ENCODE peak calls at places on chromosomes 11 and 22, in ten cellular contexts. K is lower lobe of right lung, B is psoas muscle, L is PC-9, Y is mesenchymal stem cell, O is upper lobe of right lung, X is RWPE1, Q is neural progenitor cell, N is A549, M is tibial artery. W is an unnamed sample.

GRCh38 chr11:35641206-35641885 is 21.2 kb upstream of the TRIM44 start:
- DNase-seq in K (no peak), B (no peak), L (no peak), Y (no peak), O (no peak), X (no peak), Q (peak; percentile 71), N (no peak), M (no peak), W (no peak)

GRCh38 chr11:87316491-87316890 is 278.8 kb downstream of the TMEM135 start:
- DNase-seq in K (no peak), B (no peak), L (peak; percentile 20), Y (no peak), O (no peak), X (no peak), Q (no peak), N (no peak), M (no peak), W (no peak)

GRCh38 chr11:134071306-134071705 is 2.4 kb downstream of the JAM3 start:
- DNase-seq in K (no peak), B (no peak), L (no peak), Y (no peak), O (no peak), X (no peak), Q (no peak), N (no peak), M (no peak), W (no peak)

GRCh38 chr11:16346975-16347374 is 9.4 kb downstream of the SOX6 start:
- DNase-seq in K (no peak), B (no peak), L (no peak), Y (peak; percentile 42), O (no peak), X (no peak), Q (no peak), N (no peak), M (no peak), W (no peak)

GRCh38 chr22:45726081-45726480 is 54.4 kb downstream of the ATXN10 start:
- DNase-seq in K (no peak), B (no peak), L (no peak), Y (no peak), O (no peak), X (no peak), Q (no peak), N (no peak), M (no peak), W (no peak)

GRCh38 chr22:30553971-30554370 is 7.4 kb upstream of the SEC14L6 start:
- DNase-seq in K (no peak), B (no peak), L (no peak), Y (no peak), O (no peak), X (no peak), Q (no peak), N (no peak), M (no peak), W (no peak)

GRCh38 chr11:128695539-128696221 is 1.8 kb downstream of the FLI1 start:
- DNase-seq in K (peak; percentile 81), B (no peak), L (no peak), Y (peak; percentile 62), O (no peak), X (no peak), Q (no peak), N (no peak), M (peak; percentile 74), W (no peak)

GRCh38 chr11:125069008-125069407 is 5.9 kb downstream of the SLC37A2 start:
- DNase-seq in K (no peak), B (no peak), L (no peak), Y (no peak), O (no peak), X (no peak), Q (no peak), N (no peak), M (no peak), W (no peak)

GRCh38 chr22:31616315-31616980 is 45.6 kb downstream of the PISD start:
- DNase-seq in K (no peak), B (no peak), L (no peak), Y (no peak), O (peak; percentile 77), X (no peak), Q (no peak), N (no peak), M (no peak), W (no peak)

GRCh38 chr22:42404266-42404665 is 27.9 kb downstream of the NFAM1 start:
- DNase-seq in K (no peak), B (no peak), L (no peak), Y (no peak), O (no peak), X (no peak), Q (no peak), N (no peak), M (no peak), W (no peak)

GRCh38 chr11:70142171-70142875 is 60.8 kb upstream of the FADD start:
- DNase-seq in K (no peak), B (no peak), L (no peak), Y (no peak), O (no peak), X (peak; percentile 46), Q (peak; percentile 50), N (peak; percentile 30), M (no peak), W (no peak)

GRCh38 chr22:47631571-47632102 is 869.2 kb downstream of the TBC1D22A start:
- DNase-seq in K (no peak), B (no peak), L (peak; percentile 91), Y (no peak), O (peak; percentile 36), X (no peak), Q (no peak), N (no peak), M (no peak), W (no peak)
- H3K27ac ChIP-seq in K (no peak overlapping the region), B (no peak overlapping the region), L (peak overlapping the region; percentile 23), Y (no peak overlapping the region), O (no peak overlapping the region), X (no peak overlapping the region), Q (no peak overlapping the region), N (no peak overlapping the region), M (no peak overlapping the region), W (no peak overlapping the region)

DNA sequence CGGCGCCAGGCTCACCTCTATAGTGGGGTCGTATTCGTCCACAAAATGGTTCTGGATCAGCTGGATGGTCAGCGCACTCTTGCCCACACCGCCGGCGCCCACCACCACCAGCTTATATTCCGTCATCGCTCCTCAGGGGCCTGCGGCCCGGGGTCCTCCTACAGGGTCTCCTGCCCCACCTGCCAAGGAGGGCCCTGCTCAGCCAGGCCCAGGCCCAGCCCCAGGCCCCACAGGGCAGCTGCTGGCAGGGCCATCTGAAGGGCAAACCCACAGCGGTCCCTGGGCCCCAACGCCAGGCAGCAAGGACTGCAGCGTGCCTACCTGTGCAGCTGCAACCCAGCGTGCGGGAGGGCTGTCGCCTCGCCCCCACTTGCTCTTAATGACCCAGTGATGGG is 1.2 kb downstream of the HRAS start:
- DNase-seq in K (no peak), B (no peak), L (no peak), Y (no peak), O (no peak), X (no peak), Q (no peak), N (no peak), M (peak; percentile 68), W (no peak)
- H3K27ac ChIP-seq in K (peak overlapping the region; percentile 59), B (peak overlapping the region; percentile 90), L (no peak overlapping the region), Y (no peak overlapping the region), O (peak overlapping the region; percentile 82), X (peak overlapping the region; percentile 99), Q (no peak overlapping the region), N (peak overlapping the region; percentile 95), M (peak overlapping the region; percentile 78), W (peak overlapping the region; percentile 96)

DNA sequence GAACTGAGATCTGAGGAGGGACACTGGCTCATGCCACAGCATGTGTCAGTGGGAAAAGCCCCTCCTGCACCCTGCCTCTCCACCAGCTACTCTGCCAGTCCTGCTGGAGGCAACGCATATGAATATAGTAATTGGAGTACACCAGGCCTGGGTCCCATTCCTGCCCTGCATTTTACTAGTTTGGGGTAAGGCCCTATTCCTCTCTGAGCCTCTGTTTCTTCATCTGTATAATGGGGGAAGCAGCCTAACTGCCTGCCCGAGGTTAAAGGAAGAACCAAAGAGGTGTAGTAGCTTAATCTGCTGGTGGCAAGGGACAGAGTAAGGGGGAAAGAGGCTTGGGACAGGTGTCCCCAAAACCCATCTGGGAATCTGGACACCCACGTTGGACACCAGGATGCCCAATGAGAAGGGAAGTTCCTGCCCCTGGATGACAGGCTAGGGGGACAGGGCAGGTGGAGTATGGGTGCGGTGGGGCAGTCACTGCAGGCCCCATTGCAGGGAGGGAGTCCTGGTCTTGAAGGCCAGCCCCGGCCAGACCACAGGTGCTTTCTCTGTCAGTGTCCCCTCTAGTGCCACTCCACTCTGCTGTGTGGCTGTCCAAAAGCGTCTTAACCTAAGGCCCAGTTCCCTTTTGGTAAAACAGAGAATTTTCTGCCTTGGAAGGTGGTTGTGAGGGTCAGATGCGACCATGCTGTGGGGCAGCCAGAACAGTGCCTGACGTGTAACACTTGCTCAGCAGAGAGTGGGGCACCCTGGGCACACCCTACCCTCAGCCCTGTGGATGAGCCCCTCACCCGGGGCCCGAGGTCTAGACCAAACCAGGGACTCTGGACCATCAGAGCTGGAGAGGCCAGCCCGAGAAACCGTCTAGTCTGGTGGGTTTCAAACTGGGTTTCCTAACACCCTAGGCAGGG is 11.5 kb downstream of the TSKU start:
- DNase-seq in K (no peak), B (no peak), L (no peak), Y (no peak), O (no peak), X (no peak), Q (no peak), N (no peak), M (no peak), W (no peak)
- H3K27ac ChIP-seq in K (no peak overlapping the region), B (no peak overlapping the region), L (peak overlapping the region; percentile 72), Y (no peak overlapping the region), O (no peak overlapping the region), X (peak overlapping the region; percentile 93), Q (no peak overlapping the region), N (peak overlapping the region; percentile 96), M (peak overlapping the region; percentile 5), W (no peak overlapping the region)

GRCh38 chr22:20402960-20403778 is 9.2 kb downstream of the ZNF74 start:
- DNase-seq in K (no peak), B (no peak), L (no peak), Y (no peak), O (no peak), X (no peak), Q (no peak), N (no peak), M (peak; percentile 38), W (no peak)

GRCh38 chr22:20405291-20405930 is 11.5 kb downstream of the ZNF74 start:
- DNase-seq in K (no peak), B (no peak), L (no peak), Y (no peak), O (peak; percentile 58), X (no peak), Q (no peak), N (no peak), M (peak; percentile 59), W (no peak)

GRCh38 chr22:20404881-20405280 is 10.9 kb downstream of the ZNF74 start:
- DNase-seq in K (no peak), B (no peak), L (no peak), Y (no peak), O (no peak), X (no peak), Q (no peak), N (no peak), M (peak; percentile 7), W (no peak)

GRCh38 chr22:20401376-20402020 is 7.5 kb downstream of the ZNF74 start:
- DNase-seq in K (no peak), B (no peak), L (no peak), Y (no peak), O (no peak), X (no peak), Q (no peak), N (no peak), M (peak; percentile 43), W (no peak)

DNA sequence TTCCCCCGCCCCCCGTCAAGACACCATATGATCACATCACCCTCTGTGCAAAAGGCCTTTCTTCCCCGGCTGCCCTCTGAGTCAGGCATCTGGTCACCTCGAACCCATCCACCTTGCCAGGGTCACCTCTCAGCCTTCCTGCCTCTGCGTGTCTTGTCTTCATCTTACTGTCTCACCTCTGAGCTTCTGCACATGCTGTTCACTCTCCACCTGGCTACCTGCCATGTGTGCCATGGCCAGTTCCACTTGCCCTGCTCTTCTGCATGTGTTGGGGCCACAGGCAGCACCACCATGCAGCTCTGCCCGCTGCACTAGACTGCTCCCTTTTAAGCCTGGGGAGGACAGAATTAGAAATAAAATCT is 9.8 kb downstream of the ZNF74 start:
- DNase-seq in K (no peak), B (no peak), L (no peak), Y (no peak), O (no peak), X (no peak), Q (no peak), N (no peak), M (peak; percentile 40), W (no peak)
- H3K27ac ChIP-seq in K (no peak overlapping the region), B (no peak overlapping the region), L (no peak overlapping the region), Y (no peak overlapping the region), O (no peak overlapping the region), X (no peak overlapping the region), Q (no peak overlapping the region), N (no peak overlapping the region), M (no peak overlapping the region), W (no peak overlapping the region)

W was measured in epithelial cell of prostate.